ENCODE peak calls at places on chromosomes 6 and 20, in seven cellular contexts. One of them, this sample, is unnamed.
A peak's percentile ranks its signal among the peaks of the same experiment; 100 is the strongest.

GRCh38 chr20:973785-974194 is 28.3 kb downstream of the RSPO4 start:
- DNase-seq in RKO: peak; percentile 91
- DNase-seq in stimulated activated CD4-positive, alpha-beta T cell treated with anti-CD3 and anti-CD28 coated beads, Interleukin-2, amount 100 ng/mL, for 48 hours: peak; percentile 22
- DNase-seq in HL-60: peak; percentile 70
- DNase-seq in endothelial cell of umbilical vein: no peak
- DNase-seq in activated naive CD4-positive, alpha-beta T cell treated with anti-CD3 and anti-CD28 coated beads for 36 hours: peak; percentile 70
- DNase-seq in AG10803: peak; percentile 70
- DNase-seq in this sample: peak; percentile 19

GRCh38 chr20:62063981-62064787 is 1.5 kb downstream of the TAF4 start:
- DNase-seq in RKO: no peak
- DNase-seq in stimulated activated CD4-positive, alpha-beta T cell treated with anti-CD3 and anti-CD28 coated beads, Interleukin-2, amount 100 ng/mL, for 48 hours: no peak
- DNase-seq in HL-60: no peak
- DNase-seq in endothelial cell of umbilical vein: no peak
- DNase-seq in activated naive CD4-positive, alpha-beta T cell treated with anti-CD3 and anti-CD28 coated beads for 36 hours: no peak
- DNase-seq in AG10803: no peak
- DNase-seq in this sample: no peak

GRCh38 chr6:27547157-27548075 is 74.5 kb upstream of the ZNF184 start:
- DNase-seq in RKO: peak; percentile 80
- DNase-seq in stimulated activated CD4-positive, alpha-beta T cell treated with anti-CD3 and anti-CD28 coated beads, Interleukin-2, amount 100 ng/mL, for 48 hours: peak; percentile 53
- DNase-seq in HL-60: peak; percentile 42
- DNase-seq in endothelial cell of umbilical vein: peak; percentile 55
- DNase-seq in activated naive CD4-positive, alpha-beta T cell treated with anti-CD3 and anti-CD28 coated beads for 36 hours: peak; percentile 69
- DNase-seq in AG10803: peak; percentile 49
- DNase-seq in this sample: peak; percentile 27

GRCh38 chr20:1528811-1529210 is 28.7 kb downstream of the SIRPD start:
- DNase-seq in RKO: no peak
- DNase-seq in stimulated activated CD4-positive, alpha-beta T cell treated with anti-CD3 and anti-CD28 coated beads, Interleukin-2, amount 100 ng/mL, for 48 hours: no peak
- DNase-seq in HL-60: peak; percentile 31
- DNase-seq in endothelial cell of umbilical vein: no peak
- DNase-seq in activated naive CD4-positive, alpha-beta T cell treated with anti-CD3 and anti-CD28 coated beads for 36 hours: no peak
- DNase-seq in AG10803: no peak
- DNase-seq in this sample: no peak

GRCh38 chr20:50127587-50128519 is 14.9 kb upstream of the UBE2V1 start:
- DNase-seq in RKO: no peak
- DNase-seq in stimulated activated CD4-positive, alpha-beta T cell treated with anti-CD3 and anti-CD28 coated beads, Interleukin-2, amount 100 ng/mL, for 48 hours: no peak
- DNase-seq in HL-60: no peak
- DNase-seq in endothelial cell of umbilical vein: no peak
- DNase-seq in activated naive CD4-positive, alpha-beta T cell treated with anti-CD3 and anti-CD28 coated beads for 36 hours: no peak
- DNase-seq in AG10803: no peak
- DNase-seq in this sample: no peak

GRCh38 chr20:62352402-62353288 is 14.5 kb downstream of the LAMA5 start:
- DNase-seq in RKO: no peak
- DNase-seq in stimulated activated CD4-positive, alpha-beta T cell treated with anti-CD3 and anti-CD28 coated beads, Interleukin-2, amount 100 ng/mL, for 48 hours: no peak
- DNase-seq in HL-60: no peak
- DNase-seq in endothelial cell of umbilical vein: no peak
- DNase-seq in activated naive CD4-positive, alpha-beta T cell treated with anti-CD3 and anti-CD28 coated beads for 36 hours: no peak
- DNase-seq in AG10803: no peak
- DNase-seq in this sample: no peak

GRCh38 chr6:154164397-154164796 is 125.4 kb downstream of the OPRM1 start:
- DNase-seq in RKO: no peak
- DNase-seq in stimulated activated CD4-positive, alpha-beta T cell treated with anti-CD3 and anti-CD28 coated beads, Interleukin-2, amount 100 ng/mL, for 48 hours: no peak
- DNase-seq in HL-60: no peak
- DNase-seq in endothelial cell of umbilical vein: peak; percentile 57
- DNase-seq in activated naive CD4-positive, alpha-beta T cell treated with anti-CD3 and anti-CD28 coated beads for 36 hours: no peak
- DNase-seq in AG10803: peak; percentile 75
- DNase-seq in this sample: no peak

GRCh38 chr20:34155864-34156263 is 43.8 kb upstream of the EIF2S2 start:
- DNase-seq in RKO: no peak
- DNase-seq in stimulated activated CD4-positive, alpha-beta T cell treated with anti-CD3 and anti-CD28 coated beads, Interleukin-2, amount 100 ng/mL, for 48 hours: no peak
- DNase-seq in HL-60: peak; percentile 73
- DNase-seq in endothelial cell of umbilical vein: no peak
- DNase-seq in activated naive CD4-positive, alpha-beta T cell treated with anti-CD3 and anti-CD28 coated beads for 36 hours: no peak
- DNase-seq in AG10803: no peak
- DNase-seq in this sample: no peak

GRCh38 chr6:156776470-156776840 is 723 bp upstream of the ARID1B start:
- DNase-seq in RKO: peak; percentile 76
- DNase-seq in stimulated activated CD4-positive, alpha-beta T cell treated with anti-CD3 and anti-CD28 coated beads, Interleukin-2, amount 100 ng/mL, for 48 hours: no peak
- DNase-seq in HL-60: peak; percentile 40
- DNase-seq in endothelial cell of umbilical vein: no peak
- DNase-seq in activated naive CD4-positive, alpha-beta T cell treated with anti-CD3 and anti-CD28 coated beads for 36 hours: peak; percentile 52
- DNase-seq in AG10803: no peak
- DNase-seq in this sample: peak; percentile 22

GRCh38 chr6:90214966-90215365 is 81.7 kb downstream of the BACH2 start:
- DNase-seq in RKO: no peak
- DNase-seq in stimulated activated CD4-positive, alpha-beta T cell treated with anti-CD3 and anti-CD28 coated beads, Interleukin-2, amount 100 ng/mL, for 48 hours: no peak
- DNase-seq in HL-60: no peak
- DNase-seq in endothelial cell of umbilical vein: no peak
- DNase-seq in activated naive CD4-positive, alpha-beta T cell treated with anti-CD3 and anti-CD28 coated beads for 36 hours: no peak
- DNase-seq in AG10803: no peak
- DNase-seq in this sample: no peak

GRCh38 chr20:50169329-50169823 is 15.9 kb upstream of the PEDS1 start:
- DNase-seq in RKO: peak; percentile 79
- DNase-seq in stimulated activated CD4-positive, alpha-beta T cell treated with anti-CD3 and anti-CD28 coated beads, Interleukin-2, amount 100 ng/mL, for 48 hours: peak; percentile 78
- DNase-seq in HL-60: peak; percentile 75
- DNase-seq in endothelial cell of umbilical vein: peak; percentile 90
- DNase-seq in activated naive CD4-positive, alpha-beta T cell treated with anti-CD3 and anti-CD28 coated beads for 36 hours: peak; percentile 94
- DNase-seq in AG10803: peak; percentile 70
- DNase-seq in this sample: peak; percentile 83

GRCh38 chr20:29878777-29879442 is 1378.6 kb upstream of the DEFB115 start:
- DNase-seq in RKO: no peak
- DNase-seq in stimulated activated CD4-positive, alpha-beta T cell treated with anti-CD3 and anti-CD28 coated beads, Interleukin-2, amount 100 ng/mL, for 48 hours: no peak
- DNase-seq in HL-60: no peak
- DNase-seq in endothelial cell of umbilical vein: no peak
- DNase-seq in activated naive CD4-positive, alpha-beta T cell treated with anti-CD3 and anti-CD28 coated beads for 36 hours: peak; percentile 25
- DNase-seq in AG10803: no peak
- DNase-seq in this sample: no peak

GRCh38 chr6:56693246-56693607 is 50.5 kb upstream of the DST start:
- DNase-seq in RKO: no peak
- DNase-seq in stimulated activated CD4-positive, alpha-beta T cell treated with anti-CD3 and anti-CD28 coated beads, Interleukin-2, amount 100 ng/mL, for 48 hours: no peak
- DNase-seq in HL-60: no peak
- DNase-seq in endothelial cell of umbilical vein: no peak
- DNase-seq in activated naive CD4-positive, alpha-beta T cell treated with anti-CD3 and anti-CD28 coated beads for 36 hours: no peak
- DNase-seq in AG10803: peak; percentile 99
- DNase-seq in this sample: no peak

GRCh38 chr20:40319741-40320499 is 369.1 kb downstream of the MAFB start:
- DNase-seq in RKO: no peak
- DNase-seq in stimulated activated CD4-positive, alpha-beta T cell treated with anti-CD3 and anti-CD28 coated beads, Interleukin-2, amount 100 ng/mL, for 48 hours: no peak
- DNase-seq in HL-60: no peak
- DNase-seq in endothelial cell of umbilical vein: no peak
- DNase-seq in activated naive CD4-positive, alpha-beta T cell treated with anti-CD3 and anti-CD28 coated beads for 36 hours: no peak
- DNase-seq in AG10803: no peak
- DNase-seq in this sample: no peak

GRCh38 chr6:70563540-70563939 is 3.2 kb upstream of the SDHAF4 start:
- DNase-seq in RKO: no peak
- DNase-seq in stimulated activated CD4-positive, alpha-beta T cell treated with anti-CD3 and anti-CD28 coated beads, Interleukin-2, amount 100 ng/mL, for 48 hours: no peak
- DNase-seq in HL-60: no peak
- DNase-seq in endothelial cell of umbilical vein: no peak
- DNase-seq in activated naive CD4-positive, alpha-beta T cell treated with anti-CD3 and anti-CD28 coated beads for 36 hours: no peak
- DNase-seq in AG10803: peak; percentile 49
- DNase-seq in this sample: no peak

GRCh38 chr6:152783217-152783878 is 32.8 kb downstream of the VIP start:
- DNase-seq in RKO: no peak
- DNase-seq in stimulated activated CD4-positive, alpha-beta T cell treated with anti-CD3 and anti-CD28 coated beads, Interleukin-2, amount 100 ng/mL, for 48 hours: no peak
- DNase-seq in HL-60: no peak
- DNase-seq in endothelial cell of umbilical vein: peak; percentile 6
- DNase-seq in activated naive CD4-positive, alpha-beta T cell treated with anti-CD3 and anti-CD28 coated beads for 36 hours: no peak
- DNase-seq in AG10803: no peak
- DNase-seq in this sample: no peak

GRCh38 chr6:24796616-24797290 is 2.0 kb downstream of the ARMH2 start:
- DNase-seq in RKO: no peak
- DNase-seq in stimulated activated CD4-positive, alpha-beta T cell treated with anti-CD3 and anti-CD28 coated beads, Interleukin-2, amount 100 ng/mL, for 48 hours: no peak
- DNase-seq in HL-60: no peak
- DNase-seq in endothelial cell of umbilical vein: no peak
- DNase-seq in activated naive CD4-positive, alpha-beta T cell treated with anti-CD3 and anti-CD28 coated beads for 36 hours: no peak
- DNase-seq in AG10803: no peak
- DNase-seq in this sample: no peak

GRCh38 chr20:22686097-22686496 is 101.7 kb upstream of the FOXA2 start:
- DNase-seq in RKO: peak; percentile 53
- DNase-seq in stimulated activated CD4-positive, alpha-beta T cell treated with anti-CD3 and anti-CD28 coated beads, Interleukin-2, amount 100 ng/mL, for 48 hours: no peak
- DNase-seq in HL-60: no peak
- DNase-seq in endothelial cell of umbilical vein: peak; percentile 70
- DNase-seq in activated naive CD4-positive, alpha-beta T cell treated with anti-CD3 and anti-CD28 coated beads for 36 hours: no peak
- DNase-seq in AG10803: peak; percentile 56
- DNase-seq in this sample: no peak

This sample was measured in KG1.